ENCODE peak calls at places on chromosomes 12 and 14, in nine cellular contexts. Y, A, J, O, T, S, R, Q and D are unnamed samples.

GRCh38 chr14:24372701-24373416 is 4.9 kb downstream of the NFATC4 start:
- DNase-seq in J (peak; percentile 16), R (peak; percentile 68), A (no peak), Y (no peak), T (peak; percentile 36), Q (no peak), S (no peak), O (peak; percentile 20), D (no peak)

GRCh38 chr14:69484444-69485113 is at the start of gene PLEKHD1:
- DNase-seq in T (no peak), J (no peak), A (no peak), O (peak; percentile 96), R (no peak), Q (no peak), S (no peak), Y (no peak), D (no peak)

GRCh38 chr14:48382961-48383360 is 707.6 kb upstream of the MDGA2 start:
- DNase-seq in R (peak; percentile 14), J (no peak), A (no peak), O (peak; percentile 38), T (no peak), Q (no peak), Y (no peak), S (no peak), D (no peak)

GRCh38 chr14:88975926-88976325 is 151.5 kb downstream of the TTC8 start:
- DNase-seq in Q (no peak), S (no peak), O (no peak), Y (no peak), J (no peak), T (no peak), R (no peak), A (no peak), D (no peak)

GRCh38 chr12:117596968-117597367 is 235.5 kb upstream of the NOS1 start:
- DNase-seq in Y (no peak), T (no peak), R (no peak), J (no peak), S (no peak), O (no peak), Q (peak; percentile 20), A (no peak), D (no peak)

GRCh38 chr12:57276935-57277563 is 26.1 kb upstream of the STAC3 start:
- DNase-seq in O (peak; percentile 87), J (peak; percentile 39), Q (no peak), R (no peak), Y (peak; percentile 23), S (peak; percentile 79), T (peak; percentile 37), A (no peak), D (peak; percentile 56)

GRCh38 chr12:128178551-128178950 is 88.4 kb upstream of the TMEM132C start:
- DNase-seq in Y (no peak), Q (no peak), J (no peak), A (no peak), S (no peak), O (peak; percentile 17), R (no peak), T (no peak), D (no peak)

GRCh38 chr12:3523058-3523457 is 32.1 kb downstream of the PRMT8 start:
- DNase-seq in T (no peak), Y (no peak), Q (peak; percentile 72), A (no peak), O (no peak), R (no peak), S (no peak), J (no peak), D (peak; percentile 6)

GRCh38 chr14:103576371-103577024 is 13.7 kb downstream of the COA8 start:
- DNase-seq in S (no peak), R (peak; percentile 91), O (peak; percentile 80), A (peak; percentile 10), T (peak; percentile 73), Q (peak; percentile 94), J (peak; percentile 90), Y (peak; percentile 86), D (no peak)

GRCh38 chr14:100201701-100202100 is 37.2 kb upstream of the YY1 start:
- DNase-seq in A (no peak), Q (no peak), T (no peak), R (no peak), J (no peak), O (no peak), S (no peak), Y (no peak), D (no peak)

GRCh38 chr12:48671231-48671856 is 10.7 kb downstream of the KANSL2 start:
- DNase-seq in O (no peak), R (no peak), Y (no peak), S (no peak), Q (no peak), J (no peak), A (no peak), T (no peak), D (no peak)

GRCh38 chr12:39587247-39587646 is 32.4 kb downstream of the ABCD2 start:
- DNase-seq in S (no peak), J (peak; percentile 35), T (peak; percentile 16), Q (no peak), R (no peak), O (no peak), Y (no peak), A (no peak), D (peak; percentile 25)

GRCh38 chr12:67025543-67026114 is 243.5 kb upstream of the CAND1 start:
- DNase-seq in A (no peak), R (no peak), S (peak; percentile 82), Q (peak; percentile 36), Y (no peak), O (peak; percentile 94), J (peak; percentile 8), T (no peak), D (peak; percentile 54)

GRCh38 chr14:95649230-95649629 is 37.0 kb upstream of the TCL1B start:
- DNase-seq in R (no peak), T (no peak), J (no peak), O (no peak), Q (no peak), A (no peak), S (no peak), Y (no peak), D (no peak)

GRCh38 chr12:14957769-14958168 is 3.6 kb downstream of the ARHGDIB start:
- DNase-seq in S (peak; percentile 60), A (no peak), R (no peak), Q (no peak), Y (no peak), O (no peak), T (no peak), J (no peak), D (peak; percentile 45)

GRCh38 chr12:104223599-104224168 is 8.1 kb downstream of the TXNRD1 start:
- DNase-seq in R (no peak), O (peak; percentile 61), J (no peak), Q (no peak), A (no peak), Y (no peak), T (no peak), S (no peak), D (no peak)

GRCh38 chr12:40175045-40175444 is 49.8 kb upstream of the LRRK2 start:
- DNase-seq in Y (no peak), O (no peak), J (no peak), Q (no peak), S (no peak), A (no peak), T (no peak), R (no peak), D (no peak)

GRCh38 chr14:64549805-64550538 is at the start of gene PPP1R36:
- DNase-seq in Y (no peak), O (peak; percentile 56), T (no peak), S (no peak), R (peak; percentile 70), J (no peak), A (no peak), Q (peak; percentile 89), D (peak; percentile 74)

GRCh38 chr12:66397574-66397973 is 95.3 kb downstream of the HELB start:
- DNase-seq in Y (no peak), T (no peak), J (no peak), O (no peak), Q (peak; percentile 36), R (no peak), S (no peak), A (no peak), D (no peak)

GRCh38 chr12:84131076-84131475 is 781.5 kb downstream of the SLC6A15 start:
- DNase-seq in Y (peak; percentile 57), R (no peak), A (no peak), S (no peak), Q (no peak), J (peak; percentile 91), T (peak; percentile 51), O (no peak), D (no peak)

GRCh38 chr12:125220404-125221273 is 155.4 kb downstream of the AACS start:
- DNase-seq in T (no peak), Q (no peak), S (no peak), O (peak; percentile 90), Y (no peak), R (no peak), J (no peak), A (no peak), D (peak; percentile 50)